ENCODE peak calls at places on chromosome 20, in seven cellular contexts. W is HTR-8/SVneo, O is EH, C is midbrain, E is cardiac muscle cell, Y is GM10248, Z is HT1080. Q is an unnamed sample.

GRCh38 chr20:5447188-5447587 is 130.4 kb upstream of the PROKR2 start:
- DNase-seq in W (no peak), O (no peak), C (no peak), E (no peak), Y (no peak), Z (no peak), Q (no peak)

GRCh38 chr20:34712525-34713192 is 8.5 kb downstream of the TP53INP2 start:
- DNase-seq in W (no peak), O (no peak), C (no peak), E (no peak), Y (no peak), Z (no peak), Q (no peak)

GRCh38 chr20:40728996-40729395 is 40.0 kb upstream of the MAFB start:
- DNase-seq in W (no peak), O (no peak), C (no peak), E (no peak), Y (no peak), Z (no peak), Q (no peak)

GRCh38 chr20:22836211-22836610 is 198.9 kb upstream of the SSTR4 start:
- DNase-seq in W (peak), O (peak), C (no peak), E (no peak), Y (no peak), Z (no peak), Q (no peak)

GRCh38 chr20:41268402-41268801 is 49.1 kb downstream of the ZHX3 start:
- DNase-seq in W (no peak), O (no peak), C (no peak), E (no peak), Y (no peak), Z (no peak), Q (no peak)

GRCh38 chr20:14992071-14992654 is 654.8 kb upstream of the FLRT3 start:
- DNase-seq in W (no peak), O (peak), C (no peak), E (no peak), Y (no peak), Z (peak), Q (no peak)

GRCh38 chr20:47465335-47466090 is 36.2 kb upstream of the NCOA3 start:
- DNase-seq in W (no peak), O (no peak), C (no peak), E (no peak), Y (no peak), Z (no peak), Q (no peak)

GRCh38 chr20:14687317-14687716 is 349.9 kb upstream of the FLRT3 start:
- DNase-seq in W (no peak), O (no peak), C (no peak), E (no peak), Y (no peak), Z (peak), Q (no peak)

GRCh38 chr20:40686893-40687292 is 2.1 kb downstream of the MAFB start:
- DNase-seq in W (no peak), O (no peak), C (no peak), E (no peak), Y (no peak), Z (no peak), Q (no peak)

GRCh38 chr20:48392407-48393310 is 435.1 kb downstream of the PREX1 start:
- DNase-seq in W (no peak), O (no peak), C (no peak), E (no peak), Y (no peak), Z (no peak), Q (no peak)

GRCh38 chr20:18165553-18165952 is 27.9 kb downstream of the KAT14 start:
- DNase-seq in W (no peak), O (no peak), C (no peak), E (no peak), Y (no peak), Z (peak), Q (no peak)

GRCh38 chr20:32945710-32946221 is 58.5 kb downstream of the SUN5 start:
- DNase-seq in W (peak), O (peak), C (no peak), E (peak), Y (no peak), Z (peak), Q (peak)

GRCh38 chr20:18712116-18712515 is 101.5 kb upstream of the SCP2D1 start:
- DNase-seq in W (no peak), O (no peak), C (no peak), E (no peak), Y (no peak), Z (no peak), Q (no peak)

GRCh38 chr20:40489886-40490285 is 199.2 kb downstream of the MAFB start:
- DNase-seq in W (no peak), O (peak), C (no peak), E (no peak), Y (no peak), Z (peak), Q (peak)

GRCh38 chr20:21396045-21396893 is 1.1 kb downstream of the NKX2-4 start:
- DNase-seq in W (no peak), O (no peak), C (no peak), E (no peak), Y (peak), Z (no peak), Q (peak)

GRCh38 chr20:51760905-51761544 is 7.2 kb downstream of the ATP9A start:
- DNase-seq in W (peak), O (peak), C (no peak), E (no peak), Y (no peak), Z (peak), Q (peak)

GRCh38 chr20:35004051-35004725 is 48.5 kb downstream of the MYH7B start:
- DNase-seq in W (no peak), O (no peak), C (no peak), E (no peak), Y (no peak), Z (no peak), Q (peak)

GRCh38 chr20:16662462-16662861 is 67.4 kb upstream of the SNRPB2 start:
- DNase-seq in W (no peak), O (no peak), C (no peak), E (no peak), Y (no peak), Z (no peak), Q (no peak)

GRCh38 chr20:54122189-54122588 is 51.6 kb downstream of the CYP24A1 start:
- DNase-seq in W (no peak), O (peak), C (no peak), E (no peak), Y (no peak), Z (peak), Q (peak)

GRCh38 chr20:44532981-44533331 is 11.1 kb upstream of the SERINC3 start:
- DNase-seq in W (no peak), O (peak), C (no peak), E (no peak), Y (no peak), Z (peak), Q (peak)

GRCh38 chr20:51382986-51383821 is 159.3 kb downstream of the NFATC2 start:
- DNase-seq in W (no peak), O (peak), C (no peak), E (no peak), Y (no peak), Z (no peak), Q (no peak)

GRCh38 chr20:44728835-44729342 is 13.7 kb downstream of the CCN5 start:
- DNase-seq in W (peak), O (peak), C (peak), E (no peak), Y (no peak), Z (peak), Q (peak)

GRCh38 chr20:8557711-8558110 is 425.6 kb downstream of the PLCB1 start:
- DNase-seq in W (no peak), O (peak), C (no peak), E (no peak), Y (no peak), Z (peak), Q (no peak)

GRCh38 chr20:40175296-40175695 is 513.7 kb downstream of the MAFB start:
- DNase-seq in W (no peak), O (no peak), C (no peak), E (no peak), Y (no peak), Z (no peak), Q (no peak)

Q was measured in osteoblast.